ENCODE peak calls at places on chromosome 6, in nine cellular contexts. T is MM.1S; A is NCI-H1417; R is fibroblast of lung; Z is NCI-H345; U is RCC 7860; F is astrocyte; D is activated CD8-positive, alpha-beta memory T cell treated with anti-CD3 and anti-CD28 coated beads for 24 hours; S is SJSA1. H is an unnamed sample.

GRCh38 chr6:114879719-114880118 is 536.9 kb upstream of the HS3ST5 start:
- DNase-seq in S (no peak), D (no peak), T (no peak), R (no peak), A (no peak), U (no peak), F (no peak), Z (no peak), H (no peak)

GRCh38 chr6:124927806-124928205 is 34.4 kb upstream of the RNF217 start:
- DNase-seq in U (peak; percentile 15), F (peak; percentile 59), Z (no peak), D (no peak), A (no peak), R (peak; percentile 38), S (peak; percentile 11), T (no peak), H (peak; percentile 83)

GRCh38 chr6:170086639-170087420 is 204.0 kb downstream of the DLL1 start:
- DNase-seq in A (no peak), F (no peak), U (no peak), T (no peak), Z (no peak), S (no peak), R (no peak), D (peak; percentile 55), H (no peak)

GRCh38 chr6:32685603-32686002 is 19.1 kb upstream of the HLA-DQB1 start:
- DNase-seq in D (no peak), R (no peak), S (no peak), Z (no peak), F (peak; percentile 6), T (peak; percentile 90), U (no peak), A (no peak), H (peak; percentile 7)

GRCh38 chr6:169738204-169738971 is 13.0 kb downstream of the DYNLT2 start:
- DNase-seq in F (no peak), U (no peak), Z (peak; percentile 57), T (no peak), R (peak; percentile 20), D (no peak), S (no peak), A (peak; percentile 12), H (no peak)

GRCh38 chr6:37943436-37944058 is 124.0 kb downstream of the ZFAND3 start:
- DNase-seq in D (no peak), R (no peak), S (no peak), Z (no peak), U (no peak), T (no peak), A (no peak), F (no peak), H (no peak)

GRCh38 chr6:71346034-71346680 is 57.5 kb downstream of the OGFRL1 start:
- DNase-seq in Z (no peak), D (no peak), T (no peak), S (no peak), A (no peak), R (no peak), F (no peak), U (no peak), H (no peak)

GRCh38 chr6:11392778-11393507 is 144.6 kb upstream of the TMEM170B start:
- DNase-seq in T (no peak), U (peak; percentile 97), D (no peak), Z (peak; percentile 5), S (no peak), F (no peak), A (no peak), R (no peak), H (peak; percentile 98)

GRCh38 chr6:43627008-43627825 is 1.8 kb downstream of the GTPBP2 start:
- DNase-seq in Z (peak; percentile 49), D (no peak), R (peak; percentile 99), U (peak; percentile 95), S (peak; percentile 93), T (peak; percentile 46), A (peak; percentile 39), F (peak; percentile 92), H (peak; percentile 99)

GRCh38 chr6:112384511-112384910 is 37.4 kb downstream of the RFPL4B start:
- DNase-seq in D (no peak), T (peak; percentile 8), S (peak; percentile 2), Z (no peak), F (peak; percentile 40), A (no peak), R (no peak), U (no peak), H (peak; percentile 54)

GRCh38 chr6:81752084-81752968 is at the start of gene TENT5A:
- DNase-seq in U (peak; percentile 77), S (peak; percentile 93), T (peak; percentile 87), F (peak; percentile 86), R (peak; percentile 89), A (peak; percentile 95), Z (peak; percentile 94), D (peak; percentile 90), H (peak; percentile 96)

GRCh38 chr6:151391471-151392428 is at the start of gene ZBTB2:
- DNase-seq in Z (peak; percentile 70), D (peak; percentile 87), S (peak; percentile 69), U (peak; percentile 65), A (peak; percentile 85), T (peak; percentile 49), F (peak; percentile 79), R (peak; percentile 79), H (peak; percentile 86)

GRCh38 chr6:53803081-53803860 is 8.5 kb downstream of the LRRC1 start:
- DNase-seq in D (no peak), U (no peak), Z (no peak), R (peak; percentile 67), T (no peak), F (peak; percentile 56), A (no peak), S (peak; percentile 63), H (peak; percentile 68)

GRCh38 chr6:104630522-104630921 is 229.2 kb downstream of the HACE1 start:
- DNase-seq in Z (no peak), S (no peak), F (no peak), U (no peak), T (no peak), D (no peak), A (no peak), R (no peak), H (no peak)

GRCh38 chr6:33692078-33692759 is 19.3 kb downstream of the UQCC2 start:
- DNase-seq in R (no peak), F (peak; percentile 46), U (no peak), S (no peak), D (no peak), A (no peak), Z (no peak), T (no peak), H (peak; percentile 89)

GRCh38 chr6:87118054-87118453 is 23.1 kb upstream of the CGA start:
- DNase-seq in T (no peak), Z (no peak), S (no peak), U (no peak), D (no peak), F (peak; percentile 24), R (no peak), A (no peak), H (peak; percentile 59)

GRCh38 chr6:67129780-67130179 is 1422.8 kb upstream of the EYS start:
- DNase-seq in Z (no peak), A (no peak), R (no peak), U (no peak), S (no peak), F (no peak), D (no peak), T (no peak), H (peak; percentile 41)

GRCh38 chr6:12113190-12113578 is 101.1 kb downstream of the HIVEP1 start:
- DNase-seq in T (no peak), A (no peak), Z (no peak), U (peak; percentile 81), S (peak; percentile 49), R (peak; percentile 51), D (no peak), F (peak; percentile 94), H (peak; percentile 92)

GRCh38 chr6:70709826-70710225 is 42.1 kb downstream of the SMAP1 start:
- DNase-seq in A (no peak), F (peak; percentile 78), Z (no peak), D (no peak), R (peak; percentile 82), U (peak; percentile 24), T (no peak), S (no peak), H (peak; percentile 77)

GRCh38 chr6:20038805-20039204 is 173.5 kb downstream of the MBOAT1 start:
- DNase-seq in R (no peak), U (no peak), F (peak; percentile 28), D (no peak), S (no peak), Z (no peak), A (no peak), T (no peak), H (peak; percentile 66)

GRCh38 chr6:152572395-152573061 is 64.6 kb downstream of the SYNE1 start:
- DNase-seq in A (no peak), F (peak; percentile 33), U (no peak), D (no peak), S (peak; percentile 37), R (peak; percentile 3), T (no peak), Z (no peak), H (peak; percentile 50)

GRCh38 chr6:14068133-14068532 is 49.4 kb upstream of the CD83 start:
- DNase-seq in Z (no peak), A (no peak), R (peak; percentile 86), D (no peak), S (peak; percentile 63), T (no peak), F (peak; percentile 97), U (peak; percentile 47), H (peak; percentile 93)

GRCh38 chr6:116011520-116011919 is 49.2 kb downstream of the FRK start:
- DNase-seq in S (no peak), Z (no peak), U (peak; percentile 28), R (no peak), D (no peak), T (no peak), A (no peak), F (no peak), H (peak; percentile 60)

GRCh38 chr6:6560909-6561308 is 27.6 kb upstream of the LY86 start:
- DNase-seq in T (peak; percentile 37), S (no peak), F (no peak), D (no peak), R (no peak), A (no peak), Z (no peak), U (no peak), H (peak; percentile 16)

GRCh38 chr6:15244605-15245360 is 1.1 kb upstream of the JARID2 start:
- DNase-seq in R (peak; percentile 75), S (peak; percentile 64), F (peak; percentile 59), D (no peak), A (peak; percentile 75), T (peak; percentile 70), U (peak; percentile 30), Z (peak; percentile 12), H (peak; percentile 81)

GRCh38 chr6:25945175-25945574 is 14.7 kb upstream of the SLC17A2 start:
- DNase-seq in Z (no peak), D (no peak), R (no peak), S (no peak), T (peak; percentile 67), A (no peak), U (no peak), F (no peak), H (no peak)

GRCh38 chr6:164982389-164982788 is 327.0 kb downstream of the C6orf118 start:
- DNase-seq in S (peak; percentile 20), F (no peak), R (no peak), A (no peak), T (no peak), D (no peak), Z (no peak), U (no peak), H (no peak)

GRCh38 chr6:163416640-163417253 is 2.2 kb downstream of the QKI start:
- DNase-seq in R (peak; percentile 91), U (peak; percentile 66), D (no peak), F (peak; percentile 84), T (peak; percentile 46), Z (peak; percentile 26), S (peak; percentile 86), A (peak; percentile 28), H (peak; percentile 89)

GRCh38 chr6:29451471-29452193 is 5.2 kb downstream of the OR11A1 start:
- DNase-seq in F (no peak), T (no peak), U (peak; percentile 18), D (no peak), A (no peak), S (no peak), R (no peak), Z (no peak), H (peak; percentile 34)

GRCh38 chr6:31834367-31834703 is 6.8 kb downstream of the HSPA1B start:
- DNase-seq in S (no peak), A (peak; percentile 92), U (peak; percentile 76), Z (peak; percentile 86), R (peak; percentile 89), D (peak; percentile 89), T (peak; percentile 90), F (peak; percentile 57), H (peak; percentile 92)

GRCh38 chr6:167998206-167998605 is 735 bp downstream of the KIF25 start:
- DNase-seq in Z (no peak), D (no peak), U (no peak), R (no peak), S (no peak), A (no peak), F (no peak), T (no peak), H (no peak)